ENCODE peak calls at places on chromosomes 11 and 22, in seven cellular contexts. One of them, this sample, is unnamed.

GRCh38 chr11:12668166-12668565 is 6.1 kb upstream of the TEAD1 start:
- DNase-seq in IMR-90: no peak
- DNase-seq in HCT116: no peak
- DNase-seq in Karpas-422: no peak
- DNase-seq in GM23338: no peak
- DNase-seq in K562: no peak
- DNase-seq in PC-3: no peak
- DNase-seq in this sample: no peak

GRCh38 chr22:39503590-39503989 is 1.5 kb downstream of the MIEF1 start:
- DNase-seq in IMR-90: no peak
- DNase-seq in HCT116: no peak
- DNase-seq in Karpas-422: peak; percentile 55
- DNase-seq in GM23338: no peak
- DNase-seq in K562: no peak
- DNase-seq in PC-3: no peak
- DNase-seq in this sample: peak; percentile 73

GRCh38 chr11:61327669-61328071 is 5.2 kb downstream of the DDB1 start:
- DNase-seq in IMR-90: peak; percentile 57
- DNase-seq in HCT116: no peak
- DNase-seq in Karpas-422: no peak
- DNase-seq in GM23338: no peak
- DNase-seq in K562: no peak
- DNase-seq in PC-3: no peak
- DNase-seq in this sample: peak; percentile 71

GRCh38 chr11:15873501-15873900 is 482.8 kb downstream of the SOX6 start:
- DNase-seq in IMR-90: no peak
- DNase-seq in HCT116: no peak
- DNase-seq in Karpas-422: no peak
- DNase-seq in GM23338: no peak
- DNase-seq in K562: no peak
- DNase-seq in PC-3: no peak
- DNase-seq in this sample: no peak

GRCh38 chr11:78451371-78452150 is 33.9 kb upstream of the GAB2 start:
- DNase-seq in IMR-90: no peak
- DNase-seq in HCT116: no peak
- DNase-seq in Karpas-422: no peak
- DNase-seq in GM23338: no peak
- DNase-seq in K562: no peak
- DNase-seq in PC-3: no peak
- DNase-seq in this sample: no peak

GRCh38 chr22:39091136-39092081 is 5.6 kb upstream of the APOBEC3H start:
- DNase-seq in IMR-90: no peak
- DNase-seq in HCT116: no peak
- DNase-seq in Karpas-422: no peak
- DNase-seq in GM23338: no peak
- DNase-seq in K562: no peak
- DNase-seq in PC-3: no peak
- DNase-seq in this sample: peak; percentile 55

GRCh38 chr22:45468872-45469572 is 33.7 kb upstream of the FBLN1 start:
- DNase-seq in IMR-90: peak; percentile 63
- DNase-seq in HCT116: no peak
- DNase-seq in Karpas-422: no peak
- DNase-seq in GM23338: no peak
- DNase-seq in K562: no peak
- DNase-seq in PC-3: peak; percentile 70
- DNase-seq in this sample: peak; percentile 81

GRCh38 chr11:1205987-1206331 is 16.9 kb upstream of the MUC5B start:
- DNase-seq in IMR-90: no peak
- DNase-seq in HCT116: no peak
- DNase-seq in Karpas-422: no peak
- DNase-seq in GM23338: no peak
- DNase-seq in K562: no peak
- DNase-seq in PC-3: no peak
- DNase-seq in this sample: peak; percentile 61

GRCh38 chr11:81644239-81644840 is 1089.3 kb downstream of the FAM181B start:
- DNase-seq in IMR-90: peak; percentile 23
- DNase-seq in HCT116: peak; percentile 4
- DNase-seq in Karpas-422: peak; percentile 89
- DNase-seq in GM23338: peak; percentile 89
- DNase-seq in K562: peak; percentile 25
- DNase-seq in PC-3: peak; percentile 67
- DNase-seq in this sample: peak; percentile 15

DNA sequence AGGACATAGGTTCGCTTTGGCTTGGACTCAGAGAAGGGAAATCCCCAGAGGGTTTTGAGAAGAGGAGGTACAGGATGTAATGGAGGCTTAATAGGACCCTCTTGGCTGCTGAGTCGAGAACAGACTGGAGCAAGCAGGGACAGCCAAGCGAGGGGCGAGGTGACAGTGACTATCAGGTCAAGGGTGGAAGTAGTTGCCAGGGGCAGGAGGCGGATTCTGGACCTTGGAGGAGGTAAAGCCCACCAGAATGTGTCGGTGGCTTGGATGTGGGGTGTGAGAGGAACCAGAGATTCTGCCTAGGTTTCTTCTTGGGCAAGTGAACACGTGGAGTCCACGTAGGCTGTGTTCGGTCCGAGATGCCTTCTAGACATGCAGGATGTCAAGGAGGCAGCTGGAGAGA is 4.4 kb downstream of the TRMT112 start:
- DNase-seq in IMR-90: no peak
- DNase-seq in HCT116: no peak
- DNase-seq in Karpas-422: no peak
- DNase-seq in GM23338: no peak
- DNase-seq in K562: no peak
- DNase-seq in PC-3: no peak
- DNase-seq in this sample: no peak
- H3K27ac ChIP-seq in IMR-90: no peak overlapping the region
- H3K27ac ChIP-seq in HCT116: no peak overlapping the region
- H3K27ac ChIP-seq in Karpas-422: no peak overlapping the region
- H3K27ac ChIP-seq in GM23338: no peak overlapping the region
- H3K27ac ChIP-seq in K562: no peak overlapping the region
- H3K27ac ChIP-seq in PC-3: no peak overlapping the region
- H3K27ac ChIP-seq in this sample: no peak overlapping the region

DNA sequence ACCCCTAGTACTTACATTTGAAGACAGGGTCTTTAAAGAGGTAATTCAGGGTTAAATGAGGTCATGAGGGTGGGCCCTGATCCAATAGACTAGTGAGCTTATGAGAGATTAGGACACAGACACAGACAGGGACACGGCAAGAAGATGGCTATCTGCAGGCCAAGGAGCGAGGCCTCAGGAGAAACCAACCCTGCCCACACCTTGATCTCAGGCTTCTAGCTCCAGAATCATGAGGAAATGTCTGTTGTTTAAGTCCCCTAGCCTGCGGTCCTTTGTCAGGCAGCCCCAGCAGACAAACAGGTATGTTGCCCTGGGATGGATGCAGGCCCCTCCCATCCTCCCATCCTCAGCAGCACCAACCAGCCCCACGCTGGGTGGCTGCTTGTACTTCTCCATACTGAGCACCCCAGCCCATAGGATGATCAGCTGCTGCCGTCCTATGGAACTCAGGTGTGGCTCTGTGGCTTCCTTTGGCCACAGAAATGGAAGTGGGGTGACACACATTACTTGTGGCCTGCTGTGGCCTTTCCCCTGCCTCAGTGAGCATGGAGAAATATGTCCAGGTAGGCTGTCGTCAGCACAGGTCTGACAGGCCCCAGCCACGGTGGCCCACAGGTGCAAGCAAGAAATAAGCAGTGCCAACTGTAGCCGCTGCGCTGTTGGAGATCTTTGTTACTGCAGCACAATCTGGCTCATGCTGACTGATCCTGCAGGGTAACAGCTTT is 7.9 kb downstream of the GNB1L start:
- DNase-seq in IMR-90: no peak
- DNase-seq in HCT116: no peak
- DNase-seq in Karpas-422: no peak
- DNase-seq in GM23338: no peak
- DNase-seq in K562: peak; percentile 50
- DNase-seq in PC-3: no peak
- DNase-seq in this sample: peak; percentile 42
- H3K4me3 ChIP-seq in IMR-90: no peak overlapping the region
- H3K4me3 ChIP-seq in HCT116: no peak overlapping the region
- H3K4me3 ChIP-seq in Karpas-422: no peak overlapping the region
- H3K4me3 ChIP-seq in GM23338: no peak overlapping the region
- H3K4me3 ChIP-seq in K562: no peak overlapping the region
- H3K4me3 ChIP-seq in PC-3: no peak overlapping the region
- H3K4me3 ChIP-seq in this sample: no peak overlapping the region

DNA sequence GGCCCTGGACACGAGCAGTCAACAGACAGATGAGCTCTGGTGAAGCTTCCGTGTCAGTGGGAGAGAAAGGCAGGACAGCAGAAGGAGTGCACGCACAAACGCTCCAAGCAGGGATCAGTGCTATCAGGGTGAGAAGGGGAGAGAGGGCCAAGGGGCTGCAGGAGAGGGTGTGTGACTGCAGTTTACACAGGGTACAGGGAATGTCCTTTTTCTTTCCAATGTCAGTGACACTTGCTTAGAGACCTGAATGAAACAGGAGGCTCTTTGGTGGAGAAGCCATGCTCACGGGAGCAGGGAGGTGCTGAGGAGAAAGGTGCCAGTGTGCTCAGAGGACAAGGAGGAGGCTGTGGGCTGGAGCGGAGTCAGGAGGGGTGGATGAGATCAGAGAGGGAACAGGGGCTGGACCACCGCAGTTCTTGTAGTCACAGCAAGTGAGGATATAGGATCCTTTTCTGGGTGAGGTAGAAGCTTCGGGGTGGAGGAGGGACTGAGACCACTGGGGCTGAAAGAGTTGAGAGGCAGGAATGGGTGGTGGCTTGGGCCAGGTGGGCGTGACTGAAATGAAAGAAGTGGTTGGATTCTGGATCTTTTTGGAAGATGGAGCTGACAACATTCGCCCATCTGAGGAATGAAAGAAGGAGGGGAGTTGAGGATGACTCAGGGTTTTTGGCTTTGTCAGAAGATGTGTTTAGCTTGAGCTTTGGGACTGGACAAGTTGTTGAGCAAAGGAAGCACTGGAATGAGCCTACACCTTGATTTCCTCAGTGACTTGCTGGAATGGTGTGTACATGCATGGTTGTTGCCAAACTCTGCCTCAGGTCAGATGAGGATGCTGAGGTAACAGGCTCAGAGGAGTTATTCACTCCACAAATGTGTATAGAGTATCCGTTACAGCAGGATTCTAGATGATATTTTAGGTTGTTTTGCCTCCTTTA is 87.9 kb downstream of the ADAMTS15 start:
- DNase-seq in IMR-90: peak; percentile 30
- DNase-seq in HCT116: no peak
- DNase-seq in Karpas-422: no peak
- DNase-seq in GM23338: no peak
- DNase-seq in K562: no peak
- DNase-seq in PC-3: peak; percentile 51
- DNase-seq in this sample: no peak
- H2AFZ ChIP-seq in IMR-90: peak overlapping the region; percentile 65
- H2AFZ ChIP-seq in HCT116: no peak overlapping the region
- H2AFZ ChIP-seq in Karpas-422: no peak overlapping the region
- H2AFZ ChIP-seq in GM23338: peak overlapping the region; percentile 66
- H2AFZ ChIP-seq in K562: no peak overlapping the region
- H2AFZ ChIP-seq in PC-3: no peak overlapping the region
- H2AFZ ChIP-seq in this sample: no peak overlapping the region

GRCh38 chr22:37499006-37499707 is 13.0 kb upstream of the MFNG start:
- DNase-seq in IMR-90: no peak
- DNase-seq in HCT116: no peak
- DNase-seq in Karpas-422: no peak
- DNase-seq in GM23338: no peak
- DNase-seq in K562: no peak
- DNase-seq in PC-3: no peak
- DNase-seq in this sample: no peak

GRCh38 chr22:37500745-37501144 is 14.6 kb upstream of the MFNG start:
- DNase-seq in IMR-90: no peak
- DNase-seq in HCT116: no peak
- DNase-seq in Karpas-422: no peak
- DNase-seq in GM23338: no peak
- DNase-seq in K562: no peak
- DNase-seq in PC-3: no peak
- DNase-seq in this sample: no peak

GRCh38 chr22:37498289-37498909 is 12.2 kb upstream of the MFNG start:
- DNase-seq in IMR-90: no peak
- DNase-seq in HCT116: no peak
- DNase-seq in Karpas-422: peak; percentile 89
- DNase-seq in GM23338: peak; percentile 92
- DNase-seq in K562: peak; percentile 79
- DNase-seq in PC-3: no peak
- DNase-seq in this sample: no peak

GRCh38 chr22:37501176-37501609 is 15.0 kb upstream of the MFNG start:
- DNase-seq in IMR-90: no peak
- DNase-seq in HCT116: no peak
- DNase-seq in Karpas-422: no peak
- DNase-seq in GM23338: no peak
- DNase-seq in K562: no peak
- DNase-seq in PC-3: no peak
- DNase-seq in this sample: peak; percentile 83

GRCh38 chr22:37499789-37500188 is 13.6 kb upstream of the MFNG start:
- DNase-seq in IMR-90: no peak
- DNase-seq in HCT116: no peak
- DNase-seq in Karpas-422: no peak
- DNase-seq in GM23338: no peak
- DNase-seq in K562: no peak
- DNase-seq in PC-3: no peak
- DNase-seq in this sample: no peak
- H3K27ac ChIP-seq in IMR-90: no peak overlapping the region
- H3K27ac ChIP-seq in HCT116: peak overlapping the region; percentile 25
- H3K27ac ChIP-seq in Karpas-422: no peak overlapping the region
- H3K27ac ChIP-seq in GM23338: no peak overlapping the region
- H3K27ac ChIP-seq in K562: no peak overlapping the region
- H3K27ac ChIP-seq in PC-3: no peak overlapping the region
- H3K27ac ChIP-seq in this sample: no peak overlapping the region

DNA sequence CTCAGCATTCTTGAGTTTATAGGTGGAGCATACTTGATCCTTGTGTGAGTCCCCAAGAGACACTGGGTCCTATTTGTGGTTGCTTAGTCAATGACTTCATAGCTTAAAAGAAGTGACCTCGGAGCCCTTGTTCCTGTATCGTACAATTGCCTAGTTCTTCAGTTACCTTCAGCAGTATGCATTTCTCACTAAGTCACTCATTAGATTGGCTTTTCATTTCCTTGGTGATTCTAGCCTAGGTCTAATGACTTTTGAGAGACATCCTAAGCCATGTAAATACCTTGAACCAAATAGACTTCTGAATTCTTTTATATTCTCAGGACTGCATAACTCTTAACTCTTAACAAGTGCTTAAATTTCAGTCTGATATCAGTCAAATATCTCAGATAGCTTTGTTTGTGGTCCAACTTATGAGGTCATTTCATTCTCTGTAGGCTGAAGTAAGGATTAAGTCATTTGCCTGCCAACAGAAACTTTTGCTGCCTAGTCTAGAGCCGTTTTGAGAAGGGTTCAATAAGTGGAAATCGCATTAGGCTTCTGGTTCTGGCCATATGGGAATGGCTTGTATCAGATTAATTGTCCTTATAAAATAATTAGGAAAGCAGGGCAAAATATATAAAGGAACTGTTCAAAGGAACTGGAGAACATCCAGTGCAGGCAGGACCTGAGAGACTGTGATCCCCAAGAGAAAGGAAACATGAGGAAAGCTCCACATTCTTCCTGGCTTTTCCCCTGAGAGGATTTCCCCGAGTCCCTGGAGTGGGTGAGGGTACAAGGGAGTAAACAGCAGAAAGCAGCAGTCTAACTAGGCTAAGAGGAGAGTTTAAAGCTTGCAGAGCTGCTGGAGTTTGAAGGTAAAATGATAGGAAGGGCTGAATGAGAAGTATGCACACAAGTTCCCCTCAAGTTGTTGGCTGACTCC is 39.9 kb downstream of the TRAF6 start:
- DNase-seq in IMR-90: peak; percentile 74
- DNase-seq in HCT116: no peak
- DNase-seq in Karpas-422: no peak
- DNase-seq in GM23338: no peak
- DNase-seq in K562: no peak
- DNase-seq in PC-3: peak; percentile 29
- DNase-seq in this sample: no peak
- H3K4me3 ChIP-seq in IMR-90: no peak overlapping the region
- H3K4me3 ChIP-seq in HCT116: no peak overlapping the region
- H3K4me3 ChIP-seq in Karpas-422: no peak overlapping the region
- H3K4me3 ChIP-seq in GM23338: no peak overlapping the region
- H3K4me3 ChIP-seq in K562: no peak overlapping the region
- H3K4me3 ChIP-seq in PC-3: no peak overlapping the region
- H3K4me3 ChIP-seq in this sample: peak overlapping the region; percentile 23